ENCODE peak calls at places on chromosomes 11 and 22, in ten cellular contexts. S is ovary, T is tibial artery, D is small intestine, K is right lobe of liver, M is HCT116, O is testis, A is cardiac muscle cell, Q is neural progenitor cell, N is Karpas-422. J is an unnamed sample.

GRCh38 chr11:123166095-123166559 is 28.9 kb downstream of the CLMP start:
- DNase-seq in T (no peak), K (peak; percentile 17), S (peak; percentile 85), Q (peak; percentile 70), O (peak; percentile 50), A (peak; percentile 94), D (peak; percentile 50), N (peak; percentile 57), M (no peak), J (peak; percentile 57)

GRCh38 chr11:88596786-88597185 is 259.2 kb upstream of the CTSC start:
- DNase-seq in D (no peak), T (no peak), O (no peak), S (no peak), K (no peak), Q (no peak), M (no peak), A (no peak), N (no peak), J (no peak)

GRCh38 chr11:12163181-12163841 is 52.9 kb downstream of the MICAL2 start:
- DNase-seq in M (no peak), N (no peak), D (peak; percentile 90), Q (no peak), T (no peak), K (no peak), O (no peak), A (peak; percentile 52), S (no peak), J (no peak)

GRCh38 chr11:128860571-128861361 is 6.3 kb downstream of the KCNJ1 start:
- DNase-seq in M (no peak), N (no peak), Q (no peak), K (no peak), S (no peak), O (no peak), D (no peak), T (no peak), A (no peak), J (no peak)

GRCh38 chr11:121692236-121692635 is 239.5 kb upstream of the SORL1-AS1 start:
- DNase-seq in S (no peak), A (no peak), T (no peak), D (no peak), O (no peak), Q (no peak), K (no peak), M (no peak), N (no peak), J (no peak)

GRCh38 chr22:39290248-39290720 is 29.1 kb downstream of the RPL3 start:
- DNase-seq in A (no peak), M (peak; percentile 48), O (no peak), K (no peak), Q (no peak), S (no peak), N (no peak), D (no peak), T (no peak), J (no peak)

GRCh38 chr11:11806074-11806473 is 35.7 kb upstream of the USP47 start:
- DNase-seq in O (no peak), A (no peak), N (no peak), Q (no peak), M (no peak), T (no peak), K (no peak), S (no peak), D (no peak), J (no peak)

GRCh38 chr11:15629690-15630321 is 515.1 kb downstream of the INSC start:
- DNase-seq in A (peak; percentile 39), T (peak; percentile 48), O (peak; percentile 52), M (peak; percentile 16), Q (peak; percentile 68), K (no peak), S (no peak), D (peak; percentile 69), N (peak; percentile 70), J (peak; percentile 45)

GRCh38 chr11:73521621-73522020 is 76.3 kb downstream of the FAM168A start:
- DNase-seq in A (no peak), N (no peak), Q (no peak), K (no peak), M (peak; percentile 68), D (no peak), O (no peak), T (no peak), S (no peak), J (no peak)

GRCh38 chr11:98568011-98568410 is 452.7 kb upstream of the CNTN5 start:
- DNase-seq in A (peak; percentile 27), K (no peak), T (no peak), Q (no peak), M (no peak), O (no peak), N (no peak), D (no peak), S (no peak), J (no peak)

GRCh38 chr22:49967333-49968241 is 7.0 kb downstream of the PIM3 start:
- DNase-seq in K (peak; percentile 98), M (no peak), A (peak; percentile 60), S (peak; percentile 66), Q (peak; percentile 20), T (peak; percentile 54), D (no peak), O (peak; percentile 79), N (peak; percentile 62), J (no peak)

GRCh38 chr11:43986327-43986726 is 43.9 kb downstream of the C11orf96 start:
- DNase-seq in O (no peak), K (no peak), D (no peak), M (no peak), A (no peak), S (no peak), T (no peak), Q (no peak), N (no peak), J (no peak)
- H3K4me1 ChIP-seq in O (peaks cover 37% of the 10 kb centered on the region), K (peaks cover 5% of the 10 kb centered on the region), D (no peaks in the 10 kb centered on the region), M (peaks cover 6% of the 10 kb centered on the region), A (peaks cover 34% of the 10 kb centered on the region), S (peaks cover 35% of the 10 kb centered on the region), T (peaks cover 58% of the 10 kb centered on the region), Q (peaks cover 16% of the 10 kb centered on the region), N (no peaks in the 10 kb centered on the region), J (peaks cover 5% of the 10 kb centered on the region)

GRCh38 chr22:23893957-23894709 is at the start of gene MIF:
- DNase-seq in N (peak; percentile 99), S (peak; percentile 99), Q (peak; percentile 98), M (peak; percentile 80), D (peak; percentile 92), A (peak; percentile 97), O (peak; percentile 95), K (peak; percentile 96), T (peak; percentile 91), J (peak; percentile 87)

GRCh38 chr22:23892130-23892529 is 2.1 kb upstream of the MIF start:
- DNase-seq in T (no peak), Q (no peak), O (no peak), M (no peak), S (no peak), N (no peak), A (no peak), K (no peak), D (no peak), J (no peak)

GRCh38 chr22:23893446-23893956 is 682 bp upstream of the MIF start:
- DNase-seq in N (no peak), A (no peak), D (no peak), K (no peak), Q (no peak), T (no peak), M (no peak), O (no peak), S (no peak), J (no peak)

GRCh38 chr22:23891726-23892125 is 2.5 kb upstream of the MIF start:
- DNase-seq in N (no peak), S (no peak), K (no peak), M (no peak), Q (no peak), A (no peak), O (no peak), T (no peak), D (no peak), J (no peak)

GRCh38 chr22:23892626-23893445 is 1.3 kb upstream of the MIF start:
- DNase-seq in A (no peak), S (no peak), O (no peak), D (no peak), Q (no peak), N (no peak), T (no peak), K (peak; percentile 87), M (no peak), J (no peak)
- H3K27ac ChIP-seq in A (peak overlapping the region; percentile 93), S (peak overlapping the region; percentile 90), O (no peak overlapping the region), D (no peak overlapping the region), Q (no peak overlapping the region), N (peak overlapping the region; percentile 85), T (peak overlapping the region; percentile 93), K (peak overlapping the region; percentile 89), M (peak overlapping the region; percentile 91), J (no peak overlapping the region)

GRCh38 chr22:27111796-27112195 is 454.4 kb downstream of the MIAT start:
- DNase-seq in S (no peak), K (no peak), Q (no peak), T (no peak), D (no peak), N (no peak), A (no peak), O (no peak), M (no peak), J (no peak)

GRCh38 chr22:27113211-27114030 is 456.0 kb downstream of the MIAT start:
- DNase-seq in M (peak; percentile 95), T (peak; percentile 90), D (peak; percentile 59), N (no peak), A (peak; percentile 95), K (no peak), O (peak; percentile 79), Q (no peak), S (no peak), J (no peak)

GRCh38 chr22:27112273-27112672 is 454.9 kb downstream of the MIAT start:
- DNase-seq in K (no peak), O (no peak), M (no peak), S (no peak), D (no peak), N (no peak), T (no peak), A (no peak), Q (no peak), J (no peak)

GRCh38 chr22:27108425-27109114 is 451.2 kb downstream of the MIAT start:
- DNase-seq in K (no peak), Q (no peak), M (no peak), N (no peak), D (peak; percentile 66), A (peak; percentile 60), T (peak; percentile 79), S (peak; percentile 85), O (peak; percentile 88), J (no peak)

DNA sequence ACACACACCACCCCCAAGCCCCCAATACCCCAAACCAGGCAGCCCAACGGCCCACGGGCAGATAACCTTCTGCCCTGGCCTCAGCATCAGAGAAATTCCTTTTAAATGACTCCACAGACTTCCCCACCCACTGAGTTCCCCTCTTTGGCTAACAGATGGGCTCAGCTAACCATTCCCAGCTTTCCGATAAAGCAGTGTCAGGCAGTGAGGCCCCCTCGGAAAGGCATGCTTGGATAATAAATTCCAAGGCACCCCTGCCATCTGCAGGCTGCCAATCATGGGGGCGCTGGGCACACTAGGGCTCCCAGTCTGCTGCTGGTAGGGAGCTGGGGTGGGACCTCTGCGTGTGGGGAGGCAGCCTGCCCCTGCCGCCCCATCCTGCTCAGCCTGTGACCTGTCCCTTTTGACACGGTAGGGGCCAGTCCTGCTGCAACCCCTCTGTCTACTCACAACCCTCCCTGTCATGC is 453.6 kb downstream of the MIAT start:
- DNase-seq in Q (peak; percentile 36), K (no peak), O (no peak), T (no peak), D (no peak), S (no peak), M (no peak), N (no peak), A (peak; percentile 76), J (no peak)
- H3K4me1 ChIP-seq in Q (peaks cover 10% of the 10 kb centered on the region), K (no peaks in the 10 kb centered on the region), O (peaks cover 41% of the 10 kb centered on the region), T (peaks cover 84% of the 10 kb centered on the region), D (peaks cover 15% of the 10 kb centered on the region), S (peaks cover 17% of the 10 kb centered on the region), M (peaks cover 73% of the 10 kb centered on the region), N (no peaks in the 10 kb centered on the region), A (peaks cover 13% of the 10 kb centered on the region), J (peaks cover 2% of the 10 kb centered on the region)

GRCh38 chr11:117970400-117971024 is 15.7 kb upstream of the IL10RA start:
- DNase-seq in M (no peak), T (peak; percentile 48), N (no peak), S (no peak), O (no peak), D (peak; percentile 37), K (no peak), A (peak; percentile 51), Q (no peak), J (no peak)
- H3K27ac ChIP-seq in M (no peak overlapping the region), T (no peak overlapping the region), N (no peak overlapping the region), S (no peak overlapping the region), O (no peak overlapping the region), D (no peak overlapping the region), K (no peak overlapping the region), A (no peak overlapping the region), Q (no peak overlapping the region), J (no peak overlapping the region)